ENCODE peak calls at places on chromosomes 7 and 10, in four cellular contexts. One of them, this sample, is unnamed.

GRCh38 chr7:142808802-142809583 is 38.2 kb downstream of the PRSS2 start:
- DNase-seq in HepG2: no peak
- DNase-seq in GM12878: peak; percentile 96
- DNase-seq in K562: peak; percentile 70
- DNase-seq in this sample: no peak

GRCh38 chr10:15518256-15518655 is 147.2 kb upstream of the FAM171A1 start:
- DNase-seq in K562: no peak
- DNase-seq in GM12878: no peak
- DNase-seq in HepG2: no peak
- DNase-seq in this sample: no peak

GRCh38 chr10:90193240-90193985 is 492.0 kb downstream of the KIF20B start:
- DNase-seq in GM12878: no peak
- DNase-seq in K562: no peak
- DNase-seq in HepG2: no peak
- DNase-seq in this sample: no peak

GRCh38 chr10:88115406-88115805 is 252.0 kb downstream of the PTEN start:
- DNase-seq in K562: no peak
- DNase-seq in HepG2: no peak
- DNase-seq in GM12878: no peak
- DNase-seq in this sample: no peak

GRCh38 chr10:42888504-42889095 is 106.0 kb downstream of the BMS1 start:
- DNase-seq in GM12878: no peak
- DNase-seq in HepG2: no peak
- DNase-seq in K562: no peak
- DNase-seq in this sample: no peak

GRCh38 chr10:80408198-80409085 is at the start of gene PRXL2A:
- DNase-seq in HepG2: peak; percentile 74
- DNase-seq in GM12878: no peak
- DNase-seq in K562: peak; percentile 64
- DNase-seq in this sample: peak; percentile 81

GRCh38 chr10:59905066-59905734 is 1.2 kb downstream of the CCDC6 start:
- DNase-seq in K562: no peak
- DNase-seq in HepG2: no peak
- DNase-seq in GM12878: no peak
- DNase-seq in this sample: peak; percentile 28

GRCh38 chr10:133275683-133276092 is 980 bp downstream of the ADAM8 start:
- DNase-seq in HepG2: no peak
- DNase-seq in GM12878: no peak
- DNase-seq in K562: no peak
- DNase-seq in this sample: no peak

GRCh38 chr10:60490013-60490412 is 100.3 kb upstream of the ANK3 start:
- DNase-seq in HepG2: no peak
- DNase-seq in GM12878: no peak
- DNase-seq in K562: no peak
- DNase-seq in this sample: no peak

GRCh38 chr10:103803941-103804340 is 51.4 kb downstream of the SH3PXD2A start:
- DNase-seq in HepG2: no peak
- DNase-seq in GM12878: no peak
- DNase-seq in K562: no peak
- DNase-seq in this sample: no peak
- TF ChIP-seq TARDBP in HepG2: no peak
- TF ChIP-seq TARDBP in GM12878: no peak
- TF ChIP-seq TARDBP in K562: no peak
- TF ChIP-seq TARDBP in this sample: no peak

GRCh38 chr10:7417103-7417623 is 6.3 kb upstream of the SFMBT2 start:
- DNase-seq in K562: no peak
- DNase-seq in GM12878: no peak
- DNase-seq in HepG2: no peak
- DNase-seq in this sample: no peak
- TF ChIP-seq FOXK2 in K562: no peak
- TF ChIP-seq FOXK2 in GM12878: no peak
- TF ChIP-seq FOXK2 in HepG2: no peak
- TF ChIP-seq FOXK2 in this sample: no peak

DNA sequence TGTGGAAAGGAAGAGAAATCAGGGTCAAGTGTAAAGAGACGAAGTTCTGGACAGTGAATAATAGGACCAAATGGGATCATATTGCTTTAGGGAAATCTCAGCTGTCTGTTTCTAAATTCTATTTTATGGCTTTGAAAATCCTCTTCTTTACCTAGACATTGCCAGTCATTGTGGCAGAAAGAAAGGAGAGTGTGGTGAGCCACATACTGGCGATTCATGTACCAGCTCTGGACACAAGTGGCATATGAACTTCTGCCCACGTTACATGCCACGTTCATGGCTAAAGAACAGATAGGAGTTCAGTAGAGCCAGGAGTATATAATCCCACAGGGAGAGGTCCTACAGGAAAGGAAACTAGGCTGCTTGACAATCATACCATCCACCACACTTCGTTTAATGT is 28.0 kb downstream of the STARD3NL start:
- DNase-seq in HepG2: no peak
- DNase-seq in GM12878: no peak
- DNase-seq in K562: no peak
- DNase-seq in this sample: no peak
- TF ChIP-seq TARDBP in HepG2: no peak
- TF ChIP-seq TARDBP in GM12878: no peak
- TF ChIP-seq TARDBP in K562: no peak
- TF ChIP-seq TARDBP in this sample: no peak

GRCh38 chr10:102603946-102604345 is 40.3 kb upstream of the TRIM8 start:
- DNase-seq in GM12878: no peak
- DNase-seq in HepG2: no peak
- DNase-seq in K562: no peak
- DNase-seq in this sample: no peak
- TF ChIP-seq FOXK2 in GM12878: no peak
- TF ChIP-seq FOXK2 in HepG2: no peak
- TF ChIP-seq FOXK2 in K562: no peak
- TF ChIP-seq FOXK2 in this sample: no peak

GRCh38 chr7:75961194-75961593 is 33.2 kb downstream of the TMEM120A start:
- DNase-seq in HepG2: no peak
- DNase-seq in GM12878: no peak
- DNase-seq in K562: no peak
- DNase-seq in this sample: no peak
- TF ChIP-seq TARDBP in HepG2: no peak
- TF ChIP-seq TARDBP in GM12878: no peak
- TF ChIP-seq TARDBP in K562: no peak
- TF ChIP-seq TARDBP in this sample: no peak

DNA sequence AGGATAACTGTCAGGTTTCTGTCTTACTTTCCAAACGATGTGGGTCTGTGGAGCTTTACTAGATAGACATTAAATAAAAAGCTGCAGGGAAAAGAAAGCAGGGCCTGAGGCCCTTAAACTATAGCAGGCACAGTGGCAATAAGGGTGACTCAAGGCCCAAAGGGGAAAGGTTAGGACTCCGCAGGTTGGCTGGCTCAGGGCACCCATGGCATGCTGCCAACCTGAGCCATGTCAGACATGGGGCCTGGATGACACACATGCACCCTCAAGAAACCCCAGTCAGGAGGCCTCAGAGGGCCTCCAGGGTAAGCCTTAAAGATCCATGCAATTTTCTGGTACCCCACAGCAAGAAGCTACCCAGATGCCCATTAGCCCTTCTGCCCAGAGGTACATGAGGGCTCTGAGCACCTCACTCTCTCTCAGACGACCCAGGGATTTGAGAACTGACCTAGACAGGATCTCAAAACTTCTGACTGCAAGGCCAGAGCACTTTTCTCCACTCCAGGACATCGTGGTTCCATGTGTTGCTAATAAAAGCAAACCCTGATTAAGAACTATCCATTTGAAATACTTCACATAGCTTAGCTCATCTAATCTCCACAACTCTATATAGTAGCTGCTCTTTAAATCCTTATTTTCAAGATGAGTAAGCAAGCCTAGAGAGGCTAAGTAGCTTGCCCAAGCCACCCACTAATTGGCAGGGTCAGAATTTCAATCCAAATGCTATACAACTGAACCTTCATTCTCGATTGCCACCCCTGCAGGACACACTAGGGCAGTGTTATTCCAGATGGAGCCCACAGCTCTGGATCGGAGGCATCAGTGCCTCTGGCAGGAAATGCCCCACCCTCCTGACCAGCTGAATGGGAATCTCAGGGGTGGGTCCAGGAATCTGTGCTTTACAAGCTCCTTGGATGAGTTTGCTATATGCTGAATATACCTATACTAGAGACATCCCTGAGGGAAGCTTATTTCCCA is 132.5 kb upstream of the EFCAB10 start:
- DNase-seq in GM12878: no peak
- DNase-seq in K562: no peak
- DNase-seq in HepG2: no peak
- DNase-seq in this sample: no peak
- TF ChIP-seq FOXK2 in GM12878: no peak
- TF ChIP-seq FOXK2 in K562: no peak
- TF ChIP-seq FOXK2 in HepG2: no peak
- TF ChIP-seq FOXK2 in this sample: no peak

DNA sequence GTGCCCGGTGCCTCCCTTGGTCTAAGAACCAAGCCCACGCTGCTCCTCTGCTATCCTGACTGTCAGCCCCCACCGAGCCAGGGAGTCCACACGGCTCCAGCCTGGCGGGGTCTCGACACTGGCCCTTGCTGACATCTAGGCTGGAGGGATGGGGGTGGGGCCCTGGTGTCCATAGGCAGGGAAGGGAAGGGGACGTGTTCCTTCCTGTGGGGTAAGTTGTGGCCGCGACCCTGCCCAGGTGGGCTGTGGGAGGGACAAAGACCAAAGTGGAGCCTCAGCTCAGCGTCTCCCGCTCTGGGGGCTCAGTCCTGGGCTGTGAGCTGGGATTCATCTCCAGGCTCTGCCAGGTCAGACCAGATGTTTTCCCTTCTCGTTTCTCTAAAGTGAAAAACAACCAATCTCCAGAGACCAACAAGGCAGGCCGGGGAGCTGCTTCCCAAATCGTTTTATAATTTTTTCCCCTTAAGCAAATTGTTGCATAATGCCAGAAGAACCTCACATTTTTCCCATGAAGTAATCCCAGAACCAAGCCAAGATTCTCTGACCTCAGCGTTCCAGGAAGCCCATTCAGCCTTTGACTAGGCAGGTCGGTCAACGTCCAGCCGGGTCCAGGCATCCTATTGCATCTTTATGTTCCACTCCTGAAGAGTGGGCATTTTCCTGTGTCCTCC is 101.2 kb downstream of the RGS10 start:
- DNase-seq in HepG2: no peak
- DNase-seq in K562: no peak
- DNase-seq in GM12878: no peak
- DNase-seq in this sample: no peak
- TF ChIP-seq TARDBP in HepG2: no peak
- TF ChIP-seq TARDBP in K562: no peak
- TF ChIP-seq TARDBP in GM12878: no peak
- TF ChIP-seq TARDBP in this sample: no peak

GRCh38 chr7:3861941-3862340 is 560.9 kb downstream of the SDK1 start:
- DNase-seq in K562: no peak
- DNase-seq in HepG2: no peak
- DNase-seq in GM12878: peak; percentile 1
- DNase-seq in this sample: no peak
- TF ChIP-seq FOXK2 in K562: no peak
- TF ChIP-seq FOXK2 in HepG2: no peak
- TF ChIP-seq FOXK2 in GM12878: no peak
- TF ChIP-seq FOXK2 in this sample: no peak

GRCh38 chr10:13003781-13004180 is 2.3 kb upstream of the CCDC3 start:
- DNase-seq in GM12878: no peak
- DNase-seq in K562: no peak
- DNase-seq in HepG2: no peak
- DNase-seq in this sample: no peak
- TF ChIP-seq TARDBP in GM12878: no peak
- TF ChIP-seq TARDBP in K562: no peak
- TF ChIP-seq TARDBP in HepG2: no peak
- TF ChIP-seq TARDBP in this sample: no peak

DNA sequence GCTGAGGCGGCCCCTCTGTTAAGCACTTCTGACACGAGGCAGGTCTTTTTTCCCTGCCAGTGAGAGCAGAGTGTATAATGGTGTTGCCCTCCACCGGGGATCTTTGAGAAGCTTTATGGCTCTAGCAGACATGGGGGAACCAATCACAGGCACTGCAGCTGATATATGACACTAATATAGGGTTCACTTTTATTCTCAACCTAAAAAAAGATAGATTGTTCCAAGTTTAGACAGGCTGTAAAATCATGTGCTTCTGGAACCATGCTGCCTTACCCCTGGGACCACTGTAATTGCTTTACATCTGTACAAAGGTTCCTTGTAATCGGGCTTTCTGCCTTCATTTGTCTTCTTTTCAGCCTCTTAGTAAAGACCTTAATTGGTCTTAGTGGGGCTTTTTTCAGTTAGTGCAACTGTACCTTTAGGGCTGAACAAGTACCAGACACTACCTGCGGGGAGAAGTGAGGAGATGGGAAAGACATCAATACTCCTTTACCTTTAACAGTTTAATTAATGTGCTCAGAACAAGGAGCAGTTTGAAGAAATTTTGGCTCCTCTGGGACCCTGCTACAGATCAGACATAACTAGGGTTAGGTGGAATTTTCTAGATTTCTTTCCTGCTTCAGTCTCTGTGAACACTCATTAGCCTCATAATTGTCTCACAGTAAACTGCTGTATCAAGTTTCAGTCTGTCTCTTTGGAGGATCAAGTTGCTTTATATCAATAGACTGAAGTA is 757.5 kb downstream of the AUTS2 start:
- DNase-seq in GM12878: no peak
- DNase-seq in K562: no peak
- DNase-seq in HepG2: no peak
- DNase-seq in this sample: peak; percentile 52
- TF ChIP-seq FOXK2 in GM12878: no peak
- TF ChIP-seq FOXK2 in K562: no peak
- TF ChIP-seq FOXK2 in HepG2: no peak
- TF ChIP-seq FOXK2 in this sample: no peak

This sample was measured in HEK293T.